ENCODE peak calls at places on chromosomes 2 and 18, in four cellular contexts. J is OCI-LY7, H is WTC11, U is tibial artery. G is an unnamed sample.
A peak's percentile ranks its signal among the peaks of the same experiment; 100 is the strongest.

GRCh38 chr2:134127496-134127895 is 126.4 kb upstream of the MGAT5 start:
- DNase-seq in J (no peak), H (no peak), U (no peak), G (peak; percentile 86)

GRCh38 chr2:223930002-223930976 is 14.8 kb downstream of the WDFY1 start:
- DNase-seq in J (no peak), H (no peak), U (peak; percentile 74), G (no peak)

GRCh38 chr2:3595409-3595808 is 497 bp downstream of the COLEC11 start:
- DNase-seq in J (no peak), H (no peak), U (no peak), G (no peak)

GRCh38 chr2:222613715-222614331 is 42.1 kb downstream of the FARSB start:
- DNase-seq in J (peak; percentile 49), H (no peak), U (no peak), G (peak; percentile 11)

GRCh38 chr2:201195329-201195728 is 12.4 kb downstream of the CASP10 start:
- DNase-seq in J (no peak), H (no peak), U (no peak), G (no peak)

GRCh38 chr2:3001595-3002184 is 375.9 kb downstream of the EIPR1 start:
- DNase-seq in J (peak; percentile 18), H (no peak), U (no peak), G (no peak)

GRCh38 chr2:213246665-213247281 is 37.5 kb upstream of the SPAG16 start:
- DNase-seq in J (peak; percentile 79), H (peak; percentile 39), U (no peak), G (peak; percentile 64)

GRCh38 chr2:198471291-198471690 is 666.9 kb downstream of the PLCL1 start:
- DNase-seq in J (peak; percentile 24), H (no peak), U (no peak), G (no peak)

GRCh38 chr2:85308951-85309555 is 18.7 kb downstream of the TGOLN2 start:
- DNase-seq in J (no peak), H (no peak), U (peak; percentile 83), G (peak; percentile 40)

GRCh38 chr2:149931486-149931885 is 343.9 kb upstream of the MMADHC start:
- DNase-seq in J (no peak), H (no peak), U (no peak), G (no peak)

GRCh38 chr2:10575566-10576300 is 114.0 kb downstream of the NOL10 start:
- DNase-seq in J (no peak), H (no peak), U (no peak), G (no peak)

GRCh38 chr2:204749319-204749718 is 204.0 kb downstream of the PARD3B start:
- DNase-seq in J (no peak), H (no peak), U (no peak), G (no peak)

GRCh38 chr2:160952462-160952861 is 207.8 kb upstream of the TANK start:
- DNase-seq in J (no peak), H (peak; percentile 12), U (peak; percentile 66), G (no peak)

GRCh38 chr2:181876614-181877063 is 14.9 kb upstream of the ITPRID2 start:
- DNase-seq in J (no peak), H (no peak), U (no peak), G (no peak)

GRCh38 chr18:75638597-75639467 is 211.3 kb upstream of the SMIM21 start:
- DNase-seq in J (no peak), H (no peak), U (no peak), G (no peak)

GRCh38 chr2:168210898-168211570 is 36.4 kb downstream of the STK39 start:
- DNase-seq in J (no peak), H (no peak), U (no peak), G (no peak)

GRCh38 chr2:36918307-36918706 is 48.0 kb downstream of the STRN start:
- DNase-seq in J (no peak), H (no peak), U (no peak), G (no peak)

GRCh38 chr2:133497261-133497893 is 70.9 kb downstream of the NCKAP5 start:
- DNase-seq in J (no peak), H (no peak), U (no peak), G (no peak)

GRCh38 chr2:21055879-21056790 is 12.3 kb upstream of the APOB start:
- DNase-seq in J (no peak), H (no peak), U (no peak), G (no peak)

GRCh38 chr2:199452200-199452990 is 5.3 kb downstream of the SATB2 start:
- DNase-seq in J (no peak), H (no peak), U (no peak), G (no peak)

GRCh38 chr2:164840930-164841718 is 499 bp downstream of the COBLL1 start:
- DNase-seq in J (peak; percentile 18), H (peak; percentile 76), U (peak; percentile 91), G (peak; percentile 39)

GRCh38 chr2:172083725-172084483 is 1.4 kb upstream of the DLX1 start:
- DNase-seq in J (no peak), H (peak; percentile 36), U (no peak), G (no peak)

GRCh38 chr18:53682796-53683195 is 541.7 kb downstream of the MBD2 start:
- DNase-seq in J (no peak), H (no peak), U (no peak), G (no peak)

GRCh38 chr2:235594041-235594440 is 100.2 kb downstream of the AGAP1 start:
- DNase-seq in J (peak; percentile 68), H (no peak), U (no peak), G (no peak)

GRCh38 chr18:46946656-46947282 is 29.4 kb downstream of the KATNAL2 start:
- DNase-seq in J (no peak), H (peak; percentile 92), U (peak; percentile 80), G (peak; percentile 76)

GRCh38 chr2:219041252-219041651 is at the start of gene CFAP65:
- DNase-seq in J (no peak), H (peak; percentile 69), U (peak; percentile 39), G (peak; percentile 64)

GRCh38 chr2:215401896-215402379 is 33.9 kb downstream of the FN1 start:
- DNase-seq in J (no peak), H (no peak), U (no peak), G (no peak)

GRCh38 chr2:240624950-240625621 is at the start of gene GPR35:
- DNase-seq in J (no peak), H (peak; percentile 7), U (peak; percentile 68), G (peak; percentile 93)

GRCh38 chr2:113806217-113806913 is 49.9 kb upstream of the SLC35F5 start:
- DNase-seq in J (no peak), H (no peak), U (no peak), G (no peak)

GRCh38 chr2:180111901-180112300 is 104.8 kb upstream of the CWC22 start:
- DNase-seq in J (no peak), H (no peak), U (no peak), G (no peak)

GRCh38 chr2:10071176-10071575 is 9.0 kb downstream of the CYS1 start:
- DNase-seq in J (no peak), H (no peak), U (no peak), G (no peak)

GRCh38 chr2:3986530-3987258 is 283.3 kb downstream of the DCDC2C start:
- DNase-seq in J (no peak), H (no peak), U (no peak), G (no peak)

GRCh38 chr18:48007955-48008701 is 77.7 kb upstream of the SMAD2 start:
- DNase-seq in J (no peak), H (peak; percentile 87), U (peak; percentile 70), G (peak; percentile 36)

GRCh38 chr2:230865766-230866703 is 1.3 kb downstream of the ITM2C start:
- DNase-seq in J (no peak), H (peak; percentile 50), U (no peak), G (peak; percentile 61)

GRCh38 chr2:159010340-159010739 is 41.9 kb downstream of the TANC1 start:
- DNase-seq in J (no peak), H (no peak), U (no peak), G (peak; percentile 16)

DNA sequence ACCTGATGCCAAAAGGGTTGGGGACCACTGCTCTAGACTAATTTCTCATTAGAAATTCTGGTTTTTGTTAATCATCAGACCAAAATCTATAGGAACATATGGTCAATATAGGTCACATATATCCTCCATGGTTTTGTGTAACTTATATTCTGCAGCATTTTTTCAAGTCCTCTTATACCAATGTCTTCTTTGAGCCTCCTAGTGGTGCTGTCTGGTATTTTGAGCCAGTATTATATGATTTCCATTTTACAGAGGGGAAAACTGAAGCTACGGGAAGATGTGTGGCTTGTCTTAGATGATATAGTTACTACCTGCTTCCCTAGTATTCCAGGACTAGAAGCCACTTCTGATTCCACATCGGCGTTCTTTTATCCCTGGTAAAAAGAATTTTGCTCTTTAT is 13.8 kb downstream of the MAPK4 start:
- DNase-seq in J (peak; percentile 2), H (no peak), U (no peak), G (no peak)
- TF ChIP-seq CTCF in J (peak; percentile 47), H (no peak), U (no peak), G (no peak)

DNA sequence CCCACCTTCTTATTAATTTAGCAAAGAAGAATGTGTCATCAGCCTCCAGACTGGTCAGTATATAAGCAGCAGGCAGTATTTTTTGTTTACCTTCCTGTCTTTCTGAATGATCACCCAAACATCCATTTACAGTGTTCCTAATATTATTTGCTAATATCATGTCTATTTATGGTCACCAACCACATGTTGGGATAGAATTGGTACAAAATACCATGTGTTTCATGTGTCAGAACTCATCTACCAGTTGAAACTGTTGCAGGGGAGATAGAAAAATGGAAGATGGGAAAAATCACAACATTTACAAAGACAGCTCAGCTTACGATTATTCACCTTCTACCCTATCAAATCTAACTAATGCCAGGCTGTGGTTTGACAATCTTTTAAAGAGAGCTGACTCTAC is 66.2 kb downstream of the ANKRD44 start:
- DNase-seq in J (no peak), H (no peak), U (no peak), G (no peak)
- TF ChIP-seq CTCF in J (no peak), H (no peak), U (no peak), G (no peak)

GRCh38 chr2:109487237-109487869 is 126.4 kb downstream of the SEPTIN10 start:
- DNase-seq in J (no peak), H (no peak), U (no peak), G (no peak)
- TF ChIP-seq CTCF in J (no peak), H (no peak), U (no peak), G (no peak)

DNA sequence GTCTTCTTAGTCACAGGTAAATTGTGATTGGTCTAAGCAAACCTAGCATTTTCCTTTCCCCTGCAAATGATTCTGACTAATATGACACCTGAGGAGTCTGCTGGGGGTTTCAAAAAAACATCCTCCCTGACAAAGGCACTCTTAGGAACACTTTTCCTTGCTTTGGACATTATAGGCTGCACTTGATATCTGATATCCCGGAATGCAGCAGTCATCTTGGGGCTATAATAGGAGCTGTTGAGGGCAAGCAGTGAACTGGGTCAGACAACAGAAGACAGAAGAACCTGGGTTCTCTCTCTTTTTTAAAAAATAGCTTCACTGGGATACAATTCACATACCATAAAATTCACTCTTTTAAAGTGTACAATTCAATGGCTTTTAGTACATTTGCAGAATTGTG is 229.3 kb downstream of the RAB3GAP1 start:
- DNase-seq in J (no peak), H (no peak), U (no peak), G (no peak)
- TF ChIP-seq CTCF in J (no peak), H (no peak), U (no peak), G (no peak)

GRCh38 chr18:60668583-60668982 is 296.0 kb upstream of the MC4R start:
- DNase-seq in J (no peak), H (no peak), U (no peak), G (no peak)
- TF ChIP-seq CTCF in J (peak; percentile 24), H (no peak), U (no peak), G (no peak)

G was measured in activated CD8-positive, alpha-beta T cell treated with anti-CD3 and anti-CD28 coated beads for 36 hours.